ENCODE peak calls at places on chromosomes 11 and 22, in four cellular contexts. P is WTC11, J is HFFc6, M is omental fat pad. X is an unnamed sample.

GRCh38 chr11:8717876-8718753 is 35.5 kb downstream of the RPL27A start:
- DNase-seq in M (no peak), P (no peak), J (peak; percentile 87), X (peak; percentile 24)

GRCh38 chr22:17368727-17369552 is at the start of gene CECR2:
- DNase-seq in J (no peak), P (peak; percentile 70), M (no peak), X (peak; percentile 49)

GRCh38 chr11:41116970-41117369 is 342.5 kb downstream of the LRRC4C start:
- DNase-seq in M (no peak), J (no peak), P (peak; percentile 33), X (no peak)

GRCh38 chr22:37214431-37215025 is 2.3 kb upstream of the SSTR3 start:
- DNase-seq in J (no peak), M (no peak), P (no peak), X (no peak)

GRCh38 chr11:108154591-108154990 is 33.2 kb downstream of the ACAT1 start:
- DNase-seq in J (no peak), P (no peak), M (no peak), X (no peak)

GRCh38 chr11:104113541-104113940 is 50.4 kb downstream of the PDGFD start:
- DNase-seq in P (no peak), M (no peak), J (no peak), X (no peak)

GRCh38 chr11:125585486-125585885 is 7.2 kb upstream of the STT3A start:
- DNase-seq in M (no peak), P (no peak), J (no peak), X (no peak)

GRCh38 chr11:114208371-114208770 is 87.8 kb upstream of the NNMT start:
- DNase-seq in M (no peak), P (no peak), J (no peak), X (no peak)

GRCh38 chr11:20066013-20066782 is 94.1 kb downstream of the DBX1 start:
- DNase-seq in J (no peak), P (no peak), M (no peak), X (no peak)

GRCh38 chr11:131609317-131609716 is 238.9 kb downstream of the NTM start:
- DNase-seq in P (no peak), M (no peak), J (peak; percentile 65), X (no peak)

GRCh38 chr22:40156001-40156516 is 21.7 kb upstream of the TNRC6B start:
- DNase-seq in P (peak; percentile 31), J (peak; percentile 42), M (no peak), X (no peak)

GRCh38 chr11:86115542-86116385 is 46.9 kb upstream of the PICALM start:
- DNase-seq in M (no peak), P (no peak), J (peak; percentile 16), X (no peak)

GRCh38 chr22:44260216-44261035 is 52.3 kb downstream of the SHISAL1 start:
- DNase-seq in M (peak; percentile 14), J (no peak), P (peak; percentile 6), X (peak; percentile 7)

GRCh38 chr22:32531955-32532818 is 57.6 kb downstream of the FBXO7 start:
- DNase-seq in M (no peak), P (peak; percentile 82), J (peak; percentile 92), X (no peak)

GRCh38 chr11:44190883-44191230 is 95.4 kb downstream of the EXT2 start:
- DNase-seq in J (no peak), P (no peak), M (no peak), X (no peak)

GRCh38 chr11:44189986-44190882 is 94.8 kb downstream of the EXT2 start:
- DNase-seq in P (no peak), M (no peak), J (no peak), X (no peak)

GRCh38 chr11:44192701-44193100 is 97.2 kb downstream of the EXT2 start:
- DNase-seq in M (no peak), P (no peak), J (no peak), X (no peak)

GRCh38 chr11:44192015-44192380 is 96.5 kb downstream of the EXT2 start:
- DNase-seq in J (no peak), M (no peak), P (no peak), X (no peak)

DNA sequence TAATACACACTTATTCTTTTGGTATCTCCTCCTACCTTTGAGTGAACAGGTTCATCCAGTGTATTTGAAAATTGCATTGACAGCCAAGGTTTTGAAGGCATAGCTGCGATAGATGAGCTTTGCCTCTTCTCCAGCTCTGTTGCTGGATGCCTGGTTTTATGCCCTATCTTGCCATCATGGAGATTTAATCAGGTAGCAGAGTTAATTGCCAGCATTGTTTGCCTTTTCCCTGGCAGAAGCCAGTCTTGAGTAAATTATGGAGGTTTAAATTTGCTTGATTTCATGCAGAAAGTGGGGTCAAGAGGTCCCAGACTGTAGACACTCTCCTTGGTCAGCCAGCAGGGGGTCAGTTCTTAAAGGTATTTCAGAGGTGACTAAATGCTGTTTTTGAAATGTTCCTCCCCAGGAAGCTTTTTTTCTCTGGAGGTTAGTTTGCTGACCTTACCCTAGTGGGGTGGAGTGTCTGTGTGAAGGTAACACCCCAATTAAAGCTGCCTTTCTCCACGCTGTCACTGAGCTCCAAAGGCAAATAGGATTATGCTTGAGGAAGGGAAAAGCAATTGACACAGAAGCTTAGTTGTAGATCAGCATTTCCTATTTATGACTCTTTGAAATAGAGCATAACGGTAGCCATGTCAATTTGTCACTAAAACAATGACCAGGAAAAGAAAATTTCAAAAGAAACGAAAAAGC is 96.0 kb downstream of the EXT2 start:
- DNase-seq in P (no peak), M (no peak), J (no peak), X (no peak)
- TF ChIP-seq CTCF in P (no peak), M (no peak), J (peak; percentile 7), X (no peak)

GRCh38 chr11:10514210-10514609 is 26.8 kb downstream of the RNF141 start:
- DNase-seq in P (no peak), J (no peak), M (no peak), X (no peak)
- TF ChIP-seq CTCF in P (no peak), J (peak; percentile 81), M (no peak), X (no peak)

GRCh38 chr22:27138471-27138870 is 481.1 kb downstream of the MIAT start:
- DNase-seq in M (no peak), P (no peak), J (no peak), X (no peak)
- TF ChIP-seq CTCF in M (no peak), P (no peak), J (no peak), X (no peak)

GRCh38 chr11:119370486-119371046 is 10.9 kb downstream of the USP2 start:
- DNase-seq in M (no peak), P (no peak), J (no peak), X (no peak)

GRCh38 chr11:119373059-119373875 is 8.2 kb downstream of the USP2 start:
- DNase-seq in J (no peak), P (no peak), M (no peak), X (no peak)

GRCh38 chr11:119371067-119371601 is 10.4 kb downstream of the USP2 start:
- DNase-seq in J (no peak), M (no peak), P (no peak), X (peak; percentile 6)

GRCh38 chr11:119372260-119373058 is 9.0 kb downstream of the USP2 start:
- DNase-seq in M (no peak), J (no peak), P (no peak), X (no peak)

GRCh38 chr11:119371778-119372182 is 9.7 kb downstream of the USP2 start:
- DNase-seq in P (no peak), M (no peak), J (no peak), X (no peak)
- TF ChIP-seq CTCF in P (no peak), M (no peak), J (peak; percentile 43), X (no peak)

X was measured in activated B cell treated with CpG ODN at 0.5 μM for 24 hours.